ENCODE peak calls at places on chromosomes 13 and 19, in five cellular contexts. B is WTC11, G is astrocyte, E is RWPE1, S is NCI-H1105 treated with DMSO at 0.1 percent for 48 hours. O is an unnamed sample.

GRCh38 chr13:45879666-45880065 is 28.1 kb upstream of the SIAH3 start:
- DNase-seq in B (peak), G (no peak), E (peak), S (no peak), O (no peak)

GRCh38 chr13:56317839-56318238 is 822.9 kb upstream of the PRR20A start:
- DNase-seq in B (no peak), G (no peak), E (no peak), S (no peak), O (no peak)

GRCh38 chr13:74796126-74796643 is 662.0 kb upstream of the KLF12 start:
- DNase-seq in B (peak), G (no peak), E (no peak), S (no peak), O (no peak)

GRCh38 chr19:372306-372890 is 27.8 kb upstream of the MIER2 start:
- DNase-seq in B (no peak), G (peak), E (no peak), S (peak), O (no peak)

GRCh38 chr13:78680064-78680463 is 21.1 kb upstream of the OBI1 start:
- DNase-seq in B (no peak), G (no peak), E (no peak), S (peak), O (peak)

GRCh38 chr19:1636325-1637236 is 15.8 kb downstream of the TCF3 start:
- DNase-seq in B (no peak), G (no peak), E (no peak), S (no peak), O (no peak)

GRCh38 chr19:925912-926594 is at the start of gene ARID3A:
- DNase-seq in B (no peak), G (peak), E (peak), S (no peak), O (peak)

GRCh38 chr19:41804327-41804726 is 7.9 kb downstream of the CEACAM3 start:
- DNase-seq in B (no peak), G (no peak), E (no peak), S (no peak), O (no peak)

GRCh38 chr19:19642506-19643157 is 825 bp downstream of the GMIP start:
- DNase-seq in B (no peak), G (no peak), E (no peak), S (peak), O (no peak)

GRCh38 chr19:7395793-7396192 is 47.1 kb downstream of the ARHGEF18 start:
- DNase-seq in B (no peak), G (no peak), E (no peak), S (no peak), O (no peak)

GRCh38 chr13:51589793-51590192 is 5.5 kb downstream of the WDFY2 start:
- DNase-seq in B (no peak), G (no peak), E (no peak), S (no peak), O (no peak)

GRCh38 chr19:48624791-48625723 is 5.8 kb downstream of the SPHK2 start:
- DNase-seq in B (no peak), G (no peak), E (no peak), S (peak), O (no peak)

O was measured in NCI-H345.